ENCODE peak calls at places on chromosomes 12 and 14, in eight cellular contexts. One of them, this sample, is unnamed.

GRCh38 chr12:15979096-15980091 is 68.3 kb downstream of the DERA start:
- DNase-seq in fibroblast of lung: peak
- DNase-seq in Caco-2: peak
- DNase-seq in transverse colon: peak
- DNase-seq in OCI-LY7: no peak
- DNase-seq in sigmoid colon: no peak
- DNase-seq in GM12865: peak
- DNase-seq in activated CD8-positive, alpha-beta T cell treated with anti-CD3 and anti-CD28 coated beads for 36 hours: peak
- DNase-seq in this sample: no peak

GRCh38 chr14:101772770-101773169 is 11.3 kb downstream of the PPP2R5C start:
- DNase-seq in fibroblast of lung: no peak
- DNase-seq in Caco-2: no peak
- DNase-seq in transverse colon: no peak
- DNase-seq in OCI-LY7: no peak
- DNase-seq in sigmoid colon: no peak
- DNase-seq in GM12865: no peak
- DNase-seq in activated CD8-positive, alpha-beta T cell treated with anti-CD3 and anti-CD28 coated beads for 36 hours: no peak
- DNase-seq in this sample: no peak

GRCh38 chr12:45623221-45623620 is 106.3 kb upstream of the ARID2 start:
- DNase-seq in fibroblast of lung: no peak
- DNase-seq in Caco-2: no peak
- DNase-seq in transverse colon: no peak
- DNase-seq in OCI-LY7: no peak
- DNase-seq in sigmoid colon: no peak
- DNase-seq in GM12865: no peak
- DNase-seq in activated CD8-positive, alpha-beta T cell treated with anti-CD3 and anti-CD28 coated beads for 36 hours: no peak
- DNase-seq in this sample: no peak

GRCh38 chr12:132367401-132367851 is 38.0 kb upstream of the GALNT9 start:
- DNase-seq in fibroblast of lung: peak
- DNase-seq in Caco-2: no peak
- DNase-seq in transverse colon: no peak
- DNase-seq in OCI-LY7: no peak
- DNase-seq in sigmoid colon: peak
- DNase-seq in GM12865: no peak
- DNase-seq in activated CD8-positive, alpha-beta T cell treated with anti-CD3 and anti-CD28 coated beads for 36 hours: no peak
- DNase-seq in this sample: no peak

GRCh38 chr14:79562158-79562557 is 649.1 kb downstream of the DIO2 start:
- DNase-seq in fibroblast of lung: no peak
- DNase-seq in Caco-2: no peak
- DNase-seq in transverse colon: no peak
- DNase-seq in OCI-LY7: no peak
- DNase-seq in sigmoid colon: no peak
- DNase-seq in GM12865: no peak
- DNase-seq in activated CD8-positive, alpha-beta T cell treated with anti-CD3 and anti-CD28 coated beads for 36 hours: no peak
- DNase-seq in this sample: no peak

GRCh38 chr14:68501621-68502052 is 291.2 kb downstream of the ZFP36L1 start:
- DNase-seq in fibroblast of lung: no peak
- DNase-seq in Caco-2: no peak
- DNase-seq in transverse colon: no peak
- DNase-seq in OCI-LY7: no peak
- DNase-seq in sigmoid colon: no peak
- DNase-seq in GM12865: peak
- DNase-seq in activated CD8-positive, alpha-beta T cell treated with anti-CD3 and anti-CD28 coated beads for 36 hours: no peak
- DNase-seq in this sample: no peak

GRCh38 chr14:33612184-33612479 is 338.7 kb downstream of the EGLN3 start:
- DNase-seq in fibroblast of lung: no peak
- DNase-seq in Caco-2: no peak
- DNase-seq in transverse colon: no peak
- DNase-seq in OCI-LY7: no peak
- DNase-seq in sigmoid colon: no peak
- DNase-seq in GM12865: no peak
- DNase-seq in activated CD8-positive, alpha-beta T cell treated with anti-CD3 and anti-CD28 coated beads for 36 hours: no peak
- DNase-seq in this sample: no peak

GRCh38 chr14:72644758-72645489 is 249.0 kb downstream of the DPF3 start:
- DNase-seq in fibroblast of lung: no peak
- DNase-seq in Caco-2: no peak
- DNase-seq in transverse colon: no peak
- DNase-seq in OCI-LY7: no peak
- DNase-seq in sigmoid colon: no peak
- DNase-seq in GM12865: peak
- DNase-seq in activated CD8-positive, alpha-beta T cell treated with anti-CD3 and anti-CD28 coated beads for 36 hours: no peak
- DNase-seq in this sample: no peak

GRCh38 chr14:100530270-100531072 is 56.7 kb downstream of the BEGAIN start:
- DNase-seq in fibroblast of lung: no peak
- DNase-seq in Caco-2: no peak
- DNase-seq in transverse colon: no peak
- DNase-seq in OCI-LY7: no peak
- DNase-seq in sigmoid colon: peak
- DNase-seq in GM12865: no peak
- DNase-seq in activated CD8-positive, alpha-beta T cell treated with anti-CD3 and anti-CD28 coated beads for 36 hours: no peak
- DNase-seq in this sample: peak

GRCh38 chr12:26636710-26637328 is 196.2 kb downstream of the ITPR2 start:
- DNase-seq in fibroblast of lung: peak
- DNase-seq in Caco-2: peak
- DNase-seq in transverse colon: no peak
- DNase-seq in OCI-LY7: no peak
- DNase-seq in sigmoid colon: no peak
- DNase-seq in GM12865: no peak
- DNase-seq in activated CD8-positive, alpha-beta T cell treated with anti-CD3 and anti-CD28 coated beads for 36 hours: no peak
- DNase-seq in this sample: no peak

GRCh38 chr14:54669759-54670630 is 103.1 kb downstream of the SAMD4A start:
- DNase-seq in fibroblast of lung: peak
- DNase-seq in Caco-2: no peak
- DNase-seq in transverse colon: peak
- DNase-seq in OCI-LY7: no peak
- DNase-seq in sigmoid colon: peak
- DNase-seq in GM12865: no peak
- DNase-seq in activated CD8-positive, alpha-beta T cell treated with anti-CD3 and anti-CD28 coated beads for 36 hours: peak
- DNase-seq in this sample: no peak

GRCh38 chr12:54053625-54054441 is at the start of gene HOXC4:
- DNase-seq in fibroblast of lung: peak
- DNase-seq in Caco-2: no peak
- DNase-seq in transverse colon: peak
- DNase-seq in OCI-LY7: peak
- DNase-seq in sigmoid colon: no peak
- DNase-seq in GM12865: peak
- DNase-seq in activated CD8-positive, alpha-beta T cell treated with anti-CD3 and anti-CD28 coated beads for 36 hours: peak
- DNase-seq in this sample: no peak

GRCh38 chr12:32476446-32476845 is 77.1 kb downstream of the FGD4 start:
- DNase-seq in fibroblast of lung: no peak
- DNase-seq in Caco-2: no peak
- DNase-seq in transverse colon: no peak
- DNase-seq in OCI-LY7: no peak
- DNase-seq in sigmoid colon: no peak
- DNase-seq in GM12865: no peak
- DNase-seq in activated CD8-positive, alpha-beta T cell treated with anti-CD3 and anti-CD28 coated beads for 36 hours: no peak
- DNase-seq in this sample: no peak

GRCh38 chr12:89494411-89495231 is 30.0 kb downstream of the GALNT4 start:
- DNase-seq in fibroblast of lung: peak
- DNase-seq in Caco-2: no peak
- DNase-seq in transverse colon: no peak
- DNase-seq in OCI-LY7: no peak
- DNase-seq in sigmoid colon: no peak
- DNase-seq in GM12865: peak
- DNase-seq in activated CD8-positive, alpha-beta T cell treated with anti-CD3 and anti-CD28 coated beads for 36 hours: peak
- DNase-seq in this sample: no peak

GRCh38 chr12:69655616-69656336 is 43.3 kb downstream of the BEST3 start:
- DNase-seq in fibroblast of lung: peak
- DNase-seq in Caco-2: peak
- DNase-seq in transverse colon: no peak
- DNase-seq in OCI-LY7: no peak
- DNase-seq in sigmoid colon: no peak
- DNase-seq in GM12865: no peak
- DNase-seq in activated CD8-positive, alpha-beta T cell treated with anti-CD3 and anti-CD28 coated beads for 36 hours: no peak
- DNase-seq in this sample: no peak

GRCh38 chr12:93991882-93992415 is 156.4 kb upstream of the PLXNC1 start:
- DNase-seq in fibroblast of lung: no peak
- DNase-seq in Caco-2: no peak
- DNase-seq in transverse colon: no peak
- DNase-seq in OCI-LY7: no peak
- DNase-seq in sigmoid colon: no peak
- DNase-seq in GM12865: no peak
- DNase-seq in activated CD8-positive, alpha-beta T cell treated with anti-CD3 and anti-CD28 coated beads for 36 hours: no peak
- DNase-seq in this sample: no peak

GRCh38 chr12:93989913-93990312 is 158.5 kb upstream of the PLXNC1 start:
- DNase-seq in fibroblast of lung: no peak
- DNase-seq in Caco-2: no peak
- DNase-seq in transverse colon: no peak
- DNase-seq in OCI-LY7: no peak
- DNase-seq in sigmoid colon: no peak
- DNase-seq in GM12865: no peak
- DNase-seq in activated CD8-positive, alpha-beta T cell treated with anti-CD3 and anti-CD28 coated beads for 36 hours: no peak
- DNase-seq in this sample: no peak

GRCh38 chr12:93996321-93996720 is 152.1 kb upstream of the PLXNC1 start:
- DNase-seq in fibroblast of lung: no peak
- DNase-seq in Caco-2: no peak
- DNase-seq in transverse colon: no peak
- DNase-seq in OCI-LY7: no peak
- DNase-seq in sigmoid colon: no peak
- DNase-seq in GM12865: no peak
- DNase-seq in activated CD8-positive, alpha-beta T cell treated with anti-CD3 and anti-CD28 coated beads for 36 hours: no peak
- DNase-seq in this sample: no peak

DNA sequence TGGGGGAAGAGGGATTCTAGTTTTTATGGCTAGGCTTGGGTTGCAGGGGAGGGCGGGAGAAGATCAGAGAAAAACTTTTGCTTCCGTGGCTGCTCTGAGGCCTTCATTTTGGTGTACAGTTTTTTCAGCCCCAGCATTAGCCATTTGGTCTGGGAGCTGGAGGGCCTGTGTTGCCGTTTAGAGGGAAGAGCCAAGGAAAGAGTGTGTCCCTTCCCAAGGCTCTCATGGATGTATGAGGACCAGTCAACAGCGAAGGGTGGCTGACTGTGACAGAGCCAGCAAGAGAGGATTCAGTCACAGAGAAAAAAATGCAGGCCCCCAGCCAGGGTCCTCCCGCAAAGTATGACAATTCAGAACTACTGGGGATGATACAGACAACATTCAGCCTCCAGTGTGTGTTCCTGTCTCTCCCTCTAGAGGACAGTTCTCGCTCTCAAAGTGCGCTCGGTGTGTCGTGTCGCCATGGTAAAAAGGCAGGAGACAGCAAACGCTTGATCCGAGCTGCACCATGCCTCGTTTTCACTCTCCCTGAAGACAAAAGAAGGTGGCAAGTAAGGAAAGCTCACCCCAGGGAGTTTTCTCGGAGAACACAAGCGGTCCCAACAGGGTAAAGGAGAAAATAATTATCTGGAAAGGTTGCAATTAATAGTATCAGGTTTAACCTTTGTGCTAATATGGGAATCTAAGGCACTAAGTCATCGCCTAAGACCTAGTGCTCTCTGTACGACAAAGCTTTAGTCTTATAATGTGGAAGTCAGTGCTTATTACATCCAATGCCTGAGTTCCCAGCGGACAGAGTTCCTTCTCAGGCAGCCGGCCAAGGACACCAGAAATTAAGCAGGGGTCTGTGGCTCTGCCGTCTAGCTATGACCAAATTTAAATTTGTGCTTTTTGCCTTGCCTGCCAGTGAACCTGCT is 157.3 kb upstream of the PLXNC1 start:
- DNase-seq in fibroblast of lung: peak
- DNase-seq in Caco-2: peak
- DNase-seq in transverse colon: no peak
- DNase-seq in OCI-LY7: no peak
- DNase-seq in sigmoid colon: peak
- DNase-seq in GM12865: no peak
- DNase-seq in activated CD8-positive, alpha-beta T cell treated with anti-CD3 and anti-CD28 coated beads for 36 hours: no peak
- DNase-seq in this sample: no peak
- TF ChIP-seq CTCF in fibroblast of lung: peak
- TF ChIP-seq CTCF in Caco-2: peak
- TF ChIP-seq CTCF in transverse colon: peak
- TF ChIP-seq CTCF in OCI-LY7: no peak
- TF ChIP-seq CTCF in sigmoid colon: no peak
- TF ChIP-seq CTCF in GM12865: no peak
- TF ChIP-seq CTCF in activated CD8-positive, alpha-beta T cell treated with anti-CD3 and anti-CD28 coated beads for 36 hours: no peak
- TF ChIP-seq CTCF in this sample: no peak

GRCh38 chr14:103259801-103260628 is 74.0 kb upstream of the EIF5 start:
- DNase-seq in fibroblast of lung: no peak
- DNase-seq in Caco-2: no peak
- DNase-seq in transverse colon: peak
- DNase-seq in OCI-LY7: no peak
- DNase-seq in sigmoid colon: no peak
- DNase-seq in GM12865: no peak
- DNase-seq in activated CD8-positive, alpha-beta T cell treated with anti-CD3 and anti-CD28 coated beads for 36 hours: no peak
- DNase-seq in this sample: no peak

GRCh38 chr14:103257211-103257962 is 76.7 kb upstream of the EIF5 start:
- DNase-seq in fibroblast of lung: peak
- DNase-seq in Caco-2: no peak
- DNase-seq in transverse colon: no peak
- DNase-seq in OCI-LY7: no peak
- DNase-seq in sigmoid colon: no peak
- DNase-seq in GM12865: no peak
- DNase-seq in activated CD8-positive, alpha-beta T cell treated with anti-CD3 and anti-CD28 coated beads for 36 hours: no peak
- DNase-seq in this sample: no peak

GRCh38 chr14:103256406-103256805 is 77.6 kb upstream of the EIF5 start:
- DNase-seq in fibroblast of lung: no peak
- DNase-seq in Caco-2: no peak
- DNase-seq in transverse colon: no peak
- DNase-seq in OCI-LY7: no peak
- DNase-seq in sigmoid colon: no peak
- DNase-seq in GM12865: no peak
- DNase-seq in activated CD8-positive, alpha-beta T cell treated with anti-CD3 and anti-CD28 coated beads for 36 hours: no peak
- DNase-seq in this sample: no peak

GRCh38 chr14:103259184-103259583 is 74.9 kb upstream of the EIF5 start:
- DNase-seq in fibroblast of lung: no peak
- DNase-seq in Caco-2: no peak
- DNase-seq in transverse colon: no peak
- DNase-seq in OCI-LY7: no peak
- DNase-seq in sigmoid colon: no peak
- DNase-seq in GM12865: no peak
- DNase-seq in activated CD8-positive, alpha-beta T cell treated with anti-CD3 and anti-CD28 coated beads for 36 hours: no peak
- DNase-seq in this sample: no peak

GRCh38 chr14:103258211-103258610 is 75.8 kb upstream of the EIF5 start:
- DNase-seq in fibroblast of lung: no peak
- DNase-seq in Caco-2: no peak
- DNase-seq in transverse colon: no peak
- DNase-seq in OCI-LY7: no peak
- DNase-seq in sigmoid colon: no peak
- DNase-seq in GM12865: no peak
- DNase-seq in activated CD8-positive, alpha-beta T cell treated with anti-CD3 and anti-CD28 coated beads for 36 hours: no peak
- DNase-seq in this sample: no peak
- TF ChIP-seq CTCF in fibroblast of lung: no peak
- TF ChIP-seq CTCF in Caco-2: no peak
- TF ChIP-seq CTCF in transverse colon: no peak
- TF ChIP-seq CTCF in OCI-LY7: no peak
- TF ChIP-seq CTCF in sigmoid colon: no peak
- TF ChIP-seq CTCF in GM12865: no peak
- TF ChIP-seq CTCF in activated CD8-positive, alpha-beta T cell treated with anti-CD3 and anti-CD28 coated beads for 36 hours: no peak
- TF ChIP-seq CTCF in this sample: no peak

GRCh38 chr12:104402630-104403029 is 54.1 kb upstream of the CHST11 start:
- DNase-seq in fibroblast of lung: no peak
- DNase-seq in Caco-2: no peak
- DNase-seq in transverse colon: no peak
- DNase-seq in OCI-LY7: no peak
- DNase-seq in sigmoid colon: no peak
- DNase-seq in GM12865: no peak
- DNase-seq in activated CD8-positive, alpha-beta T cell treated with anti-CD3 and anti-CD28 coated beads for 36 hours: no peak
- DNase-seq in this sample: no peak
- TF ChIP-seq CTCF in fibroblast of lung: no peak
- TF ChIP-seq CTCF in Caco-2: no peak
- TF ChIP-seq CTCF in transverse colon: no peak
- TF ChIP-seq CTCF in OCI-LY7: no peak
- TF ChIP-seq CTCF in sigmoid colon: no peak
- TF ChIP-seq CTCF in GM12865: no peak
- TF ChIP-seq CTCF in activated CD8-positive, alpha-beta T cell treated with anti-CD3 and anti-CD28 coated beads for 36 hours: no peak
- TF ChIP-seq CTCF in this sample: no peak

GRCh38 chr12:28876423-28876822 is 272.7 kb upstream of the FAR2 start:
- DNase-seq in fibroblast of lung: no peak
- DNase-seq in Caco-2: no peak
- DNase-seq in transverse colon: no peak
- DNase-seq in OCI-LY7: no peak
- DNase-seq in sigmoid colon: no peak
- DNase-seq in GM12865: no peak
- DNase-seq in activated CD8-positive, alpha-beta T cell treated with anti-CD3 and anti-CD28 coated beads for 36 hours: no peak
- DNase-seq in this sample: no peak
- TF ChIP-seq CTCF in fibroblast of lung: no peak
- TF ChIP-seq CTCF in Caco-2: no peak
- TF ChIP-seq CTCF in transverse colon: no peak
- TF ChIP-seq CTCF in OCI-LY7: no peak
- TF ChIP-seq CTCF in sigmoid colon: no peak
- TF ChIP-seq CTCF in GM12865: no peak
- TF ChIP-seq CTCF in activated CD8-positive, alpha-beta T cell treated with anti-CD3 and anti-CD28 coated beads for 36 hours: no peak
- TF ChIP-seq CTCF in this sample: no peak

This sample was measured in GM13977.